ENCODE peak calls at places on chromosomes 16 and 17, in four cellular contexts. O, F, S and H are unnamed samples.

GRCh38 chr16:69935278-69935711 is 15.8 kb upstream of the CLEC18A start:
- DNase-seq in O (no peak), F (no peak), S (no peak), H (no peak)

GRCh38 chr17:44785921-44786320 is 27.1 kb downstream of the ADAM11 start:
- DNase-seq in O (no peak), F (no peak), S (no peak), H (no peak)

GRCh38 chr16:55965099-55965498 is 89.9 kb upstream of the CES5A start:
- DNase-seq in O (no peak), F (no peak), S (no peak), H (no peak)

GRCh38 chr16:57531635-57532220 is 4.6 kb downstream of the CCDC102A start:
- DNase-seq in O (no peak), F (no peak), S (no peak), H (no peak)

GRCh38 chr16:27740496-27741201 is 190.7 kb downstream of the KATNIP start:
- DNase-seq in O (no peak), F (no peak), S (no peak), H (no peak)

GRCh38 chr17:29154516-29155234 is 25.5 kb downstream of the MYO18A start:
- DNase-seq in O (peak; percentile 54), F (no peak), S (no peak), H (no peak)

GRCh38 chr17:78828470-78829185 is 12.0 kb downstream of the USP36 start:
- DNase-seq in O (peak; percentile 22), F (peak; percentile 80), S (no peak), H (no peak)

GRCh38 chr17:32755045-32755805 is 121.7 kb downstream of the MYO1D start:
- DNase-seq in O (no peak), F (peak; percentile 55), S (no peak), H (no peak)

DNA sequence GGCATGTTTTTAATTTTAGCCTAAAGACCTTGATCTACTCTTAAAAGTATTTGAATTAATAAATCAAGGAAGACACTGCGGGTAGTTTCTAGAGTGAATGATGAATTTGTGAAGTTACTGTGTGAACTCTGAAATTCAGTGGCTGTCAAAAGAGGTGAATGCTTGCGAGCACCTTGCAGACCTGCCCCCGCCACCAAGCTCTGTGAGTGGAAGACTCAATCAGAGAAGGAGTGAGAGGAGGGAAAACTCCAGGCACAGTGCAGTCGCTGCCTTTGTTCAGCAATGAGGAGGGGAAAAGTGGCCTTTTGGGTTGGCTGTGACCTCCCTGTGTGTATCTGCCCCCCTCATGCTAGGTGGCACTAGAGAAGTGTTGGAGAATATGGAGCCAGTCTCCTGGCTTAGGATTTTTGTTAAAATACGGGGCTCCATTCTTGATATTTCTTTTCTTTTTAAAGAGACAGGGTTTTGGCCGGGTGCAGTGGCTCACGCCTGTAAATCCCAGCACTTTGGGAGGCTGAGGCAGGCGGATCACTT is 53.0 kb downstream of the LDHD start:
- DNase-seq in O (no peak), F (no peak), S (no peak), H (no peak)
- H3K27ac ChIP-seq in O (no peak overlapping the region), F (no peak overlapping the region), S (no peak overlapping the region), H (no peak overlapping the region)

DNA sequence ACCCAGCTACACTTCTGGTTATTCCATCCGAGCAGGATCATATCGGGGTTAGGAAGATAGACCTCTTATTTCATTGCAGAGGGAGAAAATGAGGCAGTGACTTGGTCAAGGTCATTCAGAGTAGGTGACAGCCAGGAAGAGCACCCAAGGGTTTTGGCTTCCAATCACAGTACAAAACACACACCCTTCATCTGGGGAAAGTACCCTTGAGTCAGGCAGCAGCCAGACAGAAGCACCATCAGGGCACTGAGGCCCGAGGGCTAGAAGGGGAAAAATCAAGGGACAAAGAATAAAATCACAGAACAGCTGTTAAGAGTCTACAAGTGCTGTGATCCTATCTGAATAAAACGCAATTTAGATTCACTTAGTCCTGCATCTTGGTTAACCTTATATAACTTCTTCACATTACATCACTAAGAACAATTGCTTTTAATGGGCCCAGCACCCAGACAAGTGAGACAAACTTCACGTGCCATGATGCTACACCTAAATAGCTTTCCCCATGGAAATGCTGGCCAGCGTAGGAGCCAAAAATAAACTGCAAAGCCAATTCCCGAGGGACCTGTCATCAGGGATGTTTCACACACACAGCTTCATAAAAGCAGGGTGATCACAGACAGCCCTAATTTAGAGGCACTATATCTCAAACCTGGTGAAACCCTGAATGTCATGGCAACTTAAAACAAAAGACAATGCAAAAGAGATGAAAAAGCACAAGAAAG is 4.9 kb downstream of the UBE2O start:
- DNase-seq in O (no peak), F (no peak), S (no peak), H (no peak)
- TF ChIP-seq CTCF in O (no peak), F (no peak), S (no peak), H (no peak)

DNA sequence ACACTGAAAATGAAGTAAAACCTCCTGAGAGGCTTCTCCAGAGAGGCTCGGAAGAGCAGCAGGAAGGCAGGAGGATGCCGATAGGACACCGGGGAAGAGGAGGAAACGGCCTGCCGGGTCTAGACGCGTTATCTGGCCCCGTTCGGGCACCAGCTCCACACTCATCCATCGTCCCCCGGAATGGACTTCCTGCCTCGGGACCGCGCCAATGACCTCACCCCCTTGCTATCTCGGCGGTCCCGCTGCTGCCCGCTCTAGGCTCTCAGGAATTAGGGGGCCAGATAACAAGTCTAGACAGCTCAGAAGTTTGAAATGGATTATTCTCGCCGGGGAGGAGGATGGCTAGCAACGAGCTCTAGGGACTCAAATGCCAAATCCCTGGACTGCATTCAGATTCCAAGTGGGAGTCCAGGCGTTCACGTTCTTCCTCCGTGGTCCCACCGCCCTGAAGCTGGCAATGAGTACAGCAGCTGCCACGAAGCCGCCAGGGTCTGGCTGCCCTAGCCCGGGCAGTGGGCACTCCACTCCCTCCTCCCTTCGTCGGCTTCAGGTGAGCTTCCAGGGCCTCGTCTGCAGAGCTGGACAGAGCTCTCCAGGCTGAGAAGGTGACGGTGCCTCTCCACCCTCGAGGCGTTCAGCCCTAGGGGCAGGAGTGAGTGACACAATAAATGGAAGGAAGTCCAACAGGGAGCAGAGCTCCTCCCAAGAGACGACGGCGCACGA is 351.0 kb downstream of the FOXL1 start:
- DNase-seq in O (no peak), F (no peak), S (no peak), H (no peak)
- H3K4me3 ChIP-seq in O (no peak overlapping the region), F (no peak overlapping the region), S (no peak overlapping the region), H (no peak overlapping the region)

DNA sequence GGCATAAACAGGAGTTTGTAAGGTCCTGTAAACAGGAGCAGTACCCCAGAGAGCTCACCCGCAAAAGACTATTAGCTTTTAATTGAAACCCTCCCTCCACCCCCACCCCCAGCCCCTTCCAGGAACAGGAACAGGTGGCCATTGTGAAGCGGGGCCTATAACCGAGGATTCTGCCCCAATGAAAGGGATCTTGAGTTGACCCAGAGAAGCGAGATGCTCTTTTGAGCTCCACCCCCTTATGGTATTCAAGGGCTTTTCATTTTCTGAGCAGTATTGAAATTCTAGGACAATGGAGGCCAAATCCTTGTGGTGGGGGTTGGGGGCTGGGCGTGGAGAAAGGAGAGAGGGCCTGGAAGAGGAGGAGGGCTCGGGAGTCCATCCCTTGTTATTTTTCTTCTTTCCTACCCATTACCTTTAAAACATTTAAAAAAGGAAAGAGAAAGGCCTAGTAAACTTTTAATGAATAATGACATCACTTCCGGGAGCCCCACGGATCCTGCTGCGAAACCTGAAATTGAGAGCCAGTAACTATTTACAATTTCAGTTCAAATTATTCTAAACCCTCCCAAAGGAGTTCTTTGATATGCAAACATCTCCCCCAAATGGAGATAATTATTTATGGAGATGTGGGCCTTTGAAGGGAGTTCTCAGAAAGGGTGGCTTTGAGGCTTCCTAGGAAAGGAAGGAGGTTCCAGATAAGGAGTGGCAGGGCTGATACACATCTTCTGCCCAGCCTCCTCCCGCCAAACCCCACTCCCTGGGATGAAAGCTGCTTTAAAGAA is 30.5 kb downstream of the HS3ST3B1 start:
- DNase-seq in O (no peak), F (no peak), S (no peak), H (no peak)
- H3K27ac ChIP-seq in O (no peak overlapping the region), F (no peak overlapping the region), S (no peak overlapping the region), H (no peak overlapping the region)